ENCODE peak calls at places on chromosomes 5 and 9, in four cellular contexts. One of them, this sample, is unnamed.

GRCh38 chr9:91234523-91234922 is 127.2 kb downstream of the AUH start:
- DNase-seq in Calu3: no peak
- DNase-seq in GM13976: no peak
- DNase-seq in CD4-positive, alpha-beta T cell: no peak
- DNase-seq in this sample: no peak

GRCh38 chr9:98860871-98861293 is 53.4 kb downstream of the GALNT12 start:
- DNase-seq in Calu3: no peak
- DNase-seq in GM13976: no peak
- DNase-seq in CD4-positive, alpha-beta T cell: no peak
- DNase-seq in this sample: no peak

GRCh38 chr9:77142366-77142765 is 35.0 kb upstream of the VPS13A start:
- DNase-seq in Calu3: no peak
- DNase-seq in GM13976: no peak
- DNase-seq in CD4-positive, alpha-beta T cell: no peak
- DNase-seq in this sample: no peak

GRCh38 chr5:15442183-15442550 is 57.8 kb upstream of the FBXL7 start:
- DNase-seq in Calu3: no peak
- DNase-seq in GM13976: no peak
- DNase-seq in CD4-positive, alpha-beta T cell: no peak
- DNase-seq in this sample: no peak

GRCh38 chr9:119963798-119964372 is 594.6 kb upstream of the BRINP1 start:
- DNase-seq in Calu3: peak
- DNase-seq in GM13976: no peak
- DNase-seq in CD4-positive, alpha-beta T cell: no peak
- DNase-seq in this sample: no peak

GRCh38 chr5:1087428-1087827 is 24.4 kb downstream of the SLC12A7 start:
- DNase-seq in Calu3: no peak
- DNase-seq in GM13976: no peak
- DNase-seq in CD4-positive, alpha-beta T cell: no peak
- DNase-seq in this sample: no peak

GRCh38 chr9:75889577-75889976 is 896 bp upstream of the PCSK5 start:
- DNase-seq in Calu3: no peak
- DNase-seq in GM13976: peak
- DNase-seq in CD4-positive, alpha-beta T cell: no peak
- DNase-seq in this sample: no peak

GRCh38 chr5:171405615-171406014 is 13.8 kb upstream of the FGF18 start:
- DNase-seq in Calu3: no peak
- DNase-seq in GM13976: no peak
- DNase-seq in CD4-positive, alpha-beta T cell: no peak
- DNase-seq in this sample: no peak

GRCh38 chr5:851553-851952 is 767 bp upstream of the ZDHHC11 start:
- DNase-seq in Calu3: no peak
- DNase-seq in GM13976: no peak
- DNase-seq in CD4-positive, alpha-beta T cell: no peak
- DNase-seq in this sample: no peak

GRCh38 chr9:79477955-79478751 is 93.6 kb upstream of the TLE4 start:
- DNase-seq in Calu3: no peak
- DNase-seq in GM13976: peak
- DNase-seq in CD4-positive, alpha-beta T cell: peak
- DNase-seq in this sample: no peak

GRCh38 chr5:176812269-176813259 is 2.2 kb downstream of the UNC5A start:
- DNase-seq in Calu3: peak
- DNase-seq in GM13976: peak
- DNase-seq in CD4-positive, alpha-beta T cell: no peak
- DNase-seq in this sample: no peak
- TF ChIP-seq CTCF in Calu3: peak
- TF ChIP-seq CTCF in GM13976: peak
- TF ChIP-seq CTCF in CD4-positive, alpha-beta T cell: no peak
- TF ChIP-seq CTCF in this sample: no peak

GRCh38 chr5:144703776-144704175 is 533.1 kb downstream of the KCTD16 start:
- DNase-seq in Calu3: no peak
- DNase-seq in GM13976: no peak
- DNase-seq in CD4-positive, alpha-beta T cell: no peak
- DNase-seq in this sample: no peak

GRCh38 chr5:144691936-144692335 is 521.3 kb downstream of the KCTD16 start:
- DNase-seq in Calu3: no peak
- DNase-seq in GM13976: no peak
- DNase-seq in CD4-positive, alpha-beta T cell: no peak
- DNase-seq in this sample: no peak

GRCh38 chr5:144698454-144698853 is 527.8 kb downstream of the KCTD16 start:
- DNase-seq in Calu3: no peak
- DNase-seq in GM13976: no peak
- DNase-seq in CD4-positive, alpha-beta T cell: no peak
- DNase-seq in this sample: no peak

DNA sequence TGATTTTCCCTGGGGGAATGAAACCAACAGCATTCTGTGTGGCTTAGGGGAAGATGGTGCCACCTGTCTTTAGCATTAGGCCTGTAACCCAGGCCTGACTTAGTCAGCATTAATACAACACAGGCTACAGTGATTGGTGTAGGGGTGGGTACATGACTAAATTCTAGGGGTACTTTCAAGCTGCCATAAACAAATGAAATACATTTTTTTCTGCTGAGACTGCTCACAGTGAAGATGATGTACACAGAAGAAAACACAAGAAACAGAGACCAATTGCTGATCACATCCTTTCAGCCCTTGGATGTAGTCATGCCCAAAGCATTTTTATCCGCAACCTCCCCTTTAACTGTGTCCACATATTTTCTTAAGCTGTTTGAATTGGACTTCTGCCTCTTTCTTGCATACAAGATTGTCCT is 527.2 kb downstream of the KCTD16 start:
- DNase-seq in Calu3: no peak
- DNase-seq in GM13976: no peak
- DNase-seq in CD4-positive, alpha-beta T cell: no peak
- DNase-seq in this sample: no peak
- TF ChIP-seq CTCF in Calu3: no peak
- TF ChIP-seq CTCF in GM13976: no peak
- TF ChIP-seq CTCF in CD4-positive, alpha-beta T cell: no peak
- TF ChIP-seq CTCF in this sample: no peak

DNA sequence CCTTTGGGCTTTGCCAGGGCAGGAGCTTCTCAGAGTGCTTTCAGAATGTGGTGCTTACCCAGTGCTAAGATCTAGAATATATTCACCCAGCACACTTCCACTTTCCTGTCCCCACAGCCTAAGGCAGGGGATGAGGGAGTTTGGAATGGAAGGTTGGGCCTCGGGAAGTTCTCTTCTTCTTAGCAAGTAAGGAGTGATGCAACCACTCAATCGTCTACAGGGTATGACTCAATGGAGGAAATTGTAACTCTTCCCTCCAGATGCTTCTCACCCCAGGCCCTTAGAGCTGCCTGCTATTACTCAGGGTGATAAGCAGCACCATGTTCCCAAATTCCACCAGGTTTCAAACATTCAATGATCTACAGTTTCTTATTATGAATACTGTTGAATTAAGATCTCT is 30.8 kb upstream of the AGGF1 start:
- DNase-seq in Calu3: no peak
- DNase-seq in GM13976: no peak
- DNase-seq in CD4-positive, alpha-beta T cell: no peak
- DNase-seq in this sample: no peak
- TF ChIP-seq CTCF in Calu3: no peak
- TF ChIP-seq CTCF in GM13976: no peak
- TF ChIP-seq CTCF in CD4-positive, alpha-beta T cell: no peak
- TF ChIP-seq CTCF in this sample: no peak

GRCh38 chr9:15403155-15403554 is 19.5 kb upstream of the SNAPC3 start:
- DNase-seq in Calu3: no peak
- DNase-seq in GM13976: no peak
- DNase-seq in CD4-positive, alpha-beta T cell: no peak
- DNase-seq in this sample: no peak
- TF ChIP-seq CTCF in Calu3: no peak
- TF ChIP-seq CTCF in GM13976: no peak
- TF ChIP-seq CTCF in CD4-positive, alpha-beta T cell: no peak
- TF ChIP-seq CTCF in this sample: peak

GRCh38 chr9:88657893-88658292 is 122.9 kb downstream of the NXNL2 start:
- DNase-seq in Calu3: no peak
- DNase-seq in GM13976: no peak
- DNase-seq in CD4-positive, alpha-beta T cell: no peak
- DNase-seq in this sample: no peak

GRCh38 chr9:88658311-88658822 is 123.4 kb downstream of the NXNL2 start:
- DNase-seq in Calu3: no peak
- DNase-seq in GM13976: no peak
- DNase-seq in CD4-positive, alpha-beta T cell: no peak
- DNase-seq in this sample: no peak

GRCh38 chr9:88661759-88662158 is 126.8 kb downstream of the NXNL2 start:
- DNase-seq in Calu3: no peak
- DNase-seq in GM13976: no peak
- DNase-seq in CD4-positive, alpha-beta T cell: no peak
- DNase-seq in this sample: no peak

GRCh38 chr9:88659126-88659525 is 124.1 kb downstream of the NXNL2 start:
- DNase-seq in Calu3: no peak
- DNase-seq in GM13976: no peak
- DNase-seq in CD4-positive, alpha-beta T cell: no peak
- DNase-seq in this sample: no peak

GRCh38 chr9:88660611-88661010 is 125.6 kb downstream of the NXNL2 start:
- DNase-seq in Calu3: peak
- DNase-seq in GM13976: no peak
- DNase-seq in CD4-positive, alpha-beta T cell: no peak
- DNase-seq in this sample: no peak
- TF ChIP-seq CTCF in Calu3: no peak
- TF ChIP-seq CTCF in GM13976: no peak
- TF ChIP-seq CTCF in CD4-positive, alpha-beta T cell: no peak
- TF ChIP-seq CTCF in this sample: no peak

GRCh38 chr5:110343616-110344015 is 382.9 kb downstream of the TMEM232 start:
- DNase-seq in Calu3: no peak
- DNase-seq in GM13976: no peak
- DNase-seq in CD4-positive, alpha-beta T cell: no peak
- DNase-seq in this sample: no peak
- TF ChIP-seq CTCF in Calu3: no peak
- TF ChIP-seq CTCF in GM13976: no peak
- TF ChIP-seq CTCF in CD4-positive, alpha-beta T cell: no peak
- TF ChIP-seq CTCF in this sample: no peak

GRCh38 chr9:96854073-96854876 is at the start of gene ZNF782:
- DNase-seq in Calu3: peak
- DNase-seq in GM13976: peak
- DNase-seq in CD4-positive, alpha-beta T cell: peak
- DNase-seq in this sample: peak

GRCh38 chr9:96853711-96854072 is 622 bp downstream of the ZNF782 start:
- DNase-seq in Calu3: no peak
- DNase-seq in GM13976: peak
- DNase-seq in CD4-positive, alpha-beta T cell: no peak
- DNase-seq in this sample: no peak

GRCh38 chr9:96856363-96857286 is 2.3 kb upstream of the ZNF782 start:
- DNase-seq in Calu3: peak
- DNase-seq in GM13976: peak
- DNase-seq in CD4-positive, alpha-beta T cell: peak
- DNase-seq in this sample: peak

GRCh38 chr9:96852676-96853075 is 1.6 kb downstream of the ZNF782 start:
- DNase-seq in Calu3: no peak
- DNase-seq in GM13976: no peak
- DNase-seq in CD4-positive, alpha-beta T cell: no peak
- DNase-seq in this sample: no peak

GRCh38 chr9:96854877-96855273 is 561 bp upstream of the ZNF782 start:
- DNase-seq in Calu3: no peak
- DNase-seq in GM13976: no peak
- DNase-seq in CD4-positive, alpha-beta T cell: no peak
- DNase-seq in this sample: no peak
- TF ChIP-seq CTCF in Calu3: no peak
- TF ChIP-seq CTCF in GM13976: no peak
- TF ChIP-seq CTCF in CD4-positive, alpha-beta T cell: no peak
- TF ChIP-seq CTCF in this sample: no peak

GRCh38 chr9:23638837-23639426 is 187.1 kb downstream of the ELAVL2 start:
- DNase-seq in Calu3: no peak
- DNase-seq in GM13976: no peak
- DNase-seq in CD4-positive, alpha-beta T cell: no peak
- DNase-seq in this sample: no peak

GRCh38 chr9:23644326-23644725 is 181.7 kb downstream of the ELAVL2 start:
- DNase-seq in Calu3: no peak
- DNase-seq in GM13976: no peak
- DNase-seq in CD4-positive, alpha-beta T cell: no peak
- DNase-seq in this sample: no peak

GRCh38 chr9:23648651-23649050 is 177.4 kb downstream of the ELAVL2 start:
- DNase-seq in Calu3: no peak
- DNase-seq in GM13976: no peak
- DNase-seq in CD4-positive, alpha-beta T cell: no peak
- DNase-seq in this sample: no peak

GRCh38 chr9:23644906-23645305 is 181.1 kb downstream of the ELAVL2 start:
- DNase-seq in Calu3: no peak
- DNase-seq in GM13976: no peak
- DNase-seq in CD4-positive, alpha-beta T cell: no peak
- DNase-seq in this sample: no peak

DNA sequence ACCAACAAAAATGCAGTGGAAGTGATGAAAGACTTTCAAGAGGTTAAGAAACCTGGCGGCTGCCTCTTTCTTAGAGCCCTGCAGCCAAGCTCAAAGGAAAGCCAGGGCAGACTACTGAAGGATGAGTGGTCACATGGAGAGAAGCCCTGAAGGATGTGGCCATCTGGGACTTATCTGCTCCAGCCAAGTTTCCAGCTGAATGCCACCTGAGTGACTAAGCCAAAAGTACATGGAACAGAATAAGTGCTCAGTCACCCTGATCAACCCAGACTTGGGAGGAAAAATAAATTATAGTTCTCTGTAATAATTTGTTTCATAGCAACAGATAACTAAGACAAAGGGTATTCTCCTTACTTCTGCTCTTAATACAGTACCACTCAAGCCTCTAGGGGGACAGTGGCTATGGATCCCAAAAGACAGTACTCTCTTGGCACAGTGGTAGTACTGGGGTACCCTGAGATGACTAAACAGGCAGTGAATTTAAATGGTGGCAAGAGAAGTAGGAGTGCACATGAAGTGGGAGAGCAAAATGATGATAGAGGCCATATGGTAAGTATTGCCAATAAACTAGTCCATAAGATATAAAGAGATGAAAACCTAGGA is 182.3 kb downstream of the ELAVL2 start:
- DNase-seq in Calu3: no peak
- DNase-seq in GM13976: no peak
- DNase-seq in CD4-positive, alpha-beta T cell: no peak
- DNase-seq in this sample: no peak
- TF ChIP-seq CTCF in Calu3: no peak
- TF ChIP-seq CTCF in GM13976: no peak
- TF ChIP-seq CTCF in CD4-positive, alpha-beta T cell: no peak
- TF ChIP-seq CTCF in this sample: no peak

GRCh38 chr9:1619915-1620705 is 395.0 kb upstream of the SMARCA2 start:
- DNase-seq in Calu3: no peak
- DNase-seq in GM13976: no peak
- DNase-seq in CD4-positive, alpha-beta T cell: no peak
- DNase-seq in this sample: no peak
- TF ChIP-seq CTCF in Calu3: no peak
- TF ChIP-seq CTCF in GM13976: no peak
- TF ChIP-seq CTCF in CD4-positive, alpha-beta T cell: no peak
- TF ChIP-seq CTCF in this sample: no peak